ENCODE peak calls at places on chromosomes 7 and 10, in four cellular contexts. R is AG09319, A is activated B cell treated with CpG ODN at 0.5 μM for 24 hours, P is endothelial cell. K is an unnamed sample.

GRCh38 chr7:33623267-33623666 is 282.1 kb upstream of the BMPER start:
- DNase-seq in R (no peak), P (no peak), A (no peak), K (no peak)

GRCh38 chr7:14219125-14219524 is 229.7 kb upstream of the ETV1 start:
- DNase-seq in R (no peak), A (no peak), P (no peak), K (no peak)

GRCh38 chr10:3141361-3142005 is 31.1 kb downstream of the PITRM1 start:
- DNase-seq in A (no peak), R (no peak), P (no peak), K (no peak)

GRCh38 chr7:69738396-69738889 is 140.2 kb downstream of the AUTS2 start:
- DNase-seq in A (no peak), P (no peak), R (no peak), K (no peak)

GRCh38 chr10:65320256-65321026 is 1605.4 kb upstream of the LRRTM3 start:
- DNase-seq in P (no peak), R (no peak), A (no peak), K (no peak)

GRCh38 chr10:86944907-86945306 is 12.5 kb downstream of the MMRN2 start:
- DNase-seq in P (no peak), R (no peak), A (no peak), K (no peak)

GRCh38 chr7:28853834-28854749 is 104.0 kb downstream of the TRIL start:
- DNase-seq in R (no peak), P (peak), A (peak), K (peak)

GRCh38 chr7:40760293-40760964 is 625.6 kb downstream of the SUGCT start:
- DNase-seq in P (no peak), R (no peak), A (no peak), K (no peak)

GRCh38 chr7:4233621-4234497 is 448.2 kb upstream of the FOXK1 start:
- DNase-seq in R (no peak), A (no peak), P (no peak), K (no peak)

GRCh38 chr10:4316166-4316810 is 509.7 kb upstream of the AKR1E2 start:
- DNase-seq in A (no peak), R (peak), P (no peak), K (no peak)

GRCh38 chr7:70114854-70115253 is 516.6 kb downstream of the AUTS2 start:
- DNase-seq in P (no peak), R (no peak), A (no peak), K (no peak)

GRCh38 chr10:132307823-132308587 is at the start of gene STK32C:
- DNase-seq in P (peak), A (peak), R (peak), K (peak)

GRCh38 chr7:142908921-142909870 is 23.7 kb upstream of the TRPV6 start:
- DNase-seq in P (peak), A (no peak), R (no peak), K (no peak)

GRCh38 chr7:27182861-27183681 is 2.0 kb downstream of the HOXA11 start:
- DNase-seq in P (no peak), A (peak), R (no peak), K (peak)

GRCh38 chr7:142298009-142298408 is 40.2 kb upstream of the PRSS58 start:
- DNase-seq in P (peak), A (no peak), R (no peak), K (no peak)

GRCh38 chr7:17374157-17374556 is 75.7 kb downstream of the AHR start:
- DNase-seq in P (no peak), R (no peak), A (no peak), K (no peak)

GRCh38 chr10:117165557-117166419 is 27.7 kb upstream of the VAX1 start:
- DNase-seq in A (no peak), R (no peak), P (peak), K (no peak)

GRCh38 chr7:103059471-103059870 is 15.1 kb downstream of the FBXL13 start:
- DNase-seq in P (no peak), A (no peak), R (no peak), K (no peak)

GRCh38 chr7:131948434-131949053 is 392.1 kb upstream of the PODXL start:
- DNase-seq in A (no peak), R (no peak), P (no peak), K (no peak)

GRCh38 chr7:101179780-101180755 is at the start of gene NAT16:
- DNase-seq in R (no peak), P (no peak), A (no peak), K (no peak)

GRCh38 chr7:132489776-132490237 is 86.5 kb downstream of the PLXNA4 start:
- DNase-seq in R (no peak), P (no peak), A (no peak), K (no peak)

GRCh38 chr7:31633894-31634494 is 53.0 kb upstream of the PPP1R17 start:
- DNase-seq in R (no peak), A (no peak), P (peak), K (no peak)

GRCh38 chr7:149459201-149459539 is 1.7 kb downstream of the ZNF777 start:
- DNase-seq in A (no peak), P (no peak), R (no peak), K (no peak)

GRCh38 chr10:51501396-51501795 is 198.0 kb downstream of the CSTF2T start:
- DNase-seq in P (no peak), R (no peak), A (no peak), K (no peak)

GRCh38 chr10:80552151-80552646 is 14.5 kb downstream of the SH2D4B start:
- DNase-seq in P (no peak), R (no peak), A (no peak), K (no peak)

GRCh38 chr10:28411136-28411460 is 108.2 kb upstream of the MPP7 start:
- DNase-seq in R (no peak), P (no peak), A (no peak), K (no peak)

DNA sequence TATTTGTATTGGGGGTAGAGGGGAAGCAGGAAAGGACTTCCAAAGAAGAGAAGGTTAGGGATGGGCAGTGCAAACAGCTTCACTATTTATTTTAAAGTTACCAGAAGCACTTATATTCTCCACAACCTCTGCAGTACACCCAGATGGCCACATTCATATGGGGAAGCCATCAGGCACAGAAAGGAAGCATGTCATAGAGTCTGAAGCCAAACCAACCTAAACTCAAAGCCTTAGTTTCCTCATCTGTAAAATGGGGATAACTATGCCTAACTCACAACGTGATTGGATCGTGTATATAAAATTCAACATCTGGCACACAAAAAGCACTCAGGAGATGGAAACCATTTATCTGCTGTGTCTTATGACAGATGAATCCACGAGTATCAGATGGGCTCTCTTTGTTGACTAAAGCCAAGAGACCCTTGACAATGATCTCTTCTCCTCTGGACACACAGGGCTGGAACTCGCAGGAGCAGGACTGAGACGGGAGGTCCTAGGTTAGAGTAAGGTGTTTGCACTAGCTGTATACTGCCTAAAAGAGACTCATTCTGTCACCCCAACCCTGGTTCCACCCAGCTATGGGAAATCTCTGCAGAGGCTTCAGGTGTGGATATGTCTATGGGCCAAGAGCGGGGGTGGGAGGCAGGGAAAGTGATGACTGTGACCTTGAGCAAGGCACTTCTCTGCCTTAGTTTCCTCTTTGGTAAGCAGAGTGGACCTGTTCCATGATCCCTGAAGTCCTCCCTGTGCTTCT is 1.8 kb downstream of the KIAA1549 start:
- DNase-seq in R (no peak), A (no peak), P (no peak), K (no peak)
- TF ChIP-seq CTCF in R (no peak), A (no peak), P (no peak), K (no peak)

DNA sequence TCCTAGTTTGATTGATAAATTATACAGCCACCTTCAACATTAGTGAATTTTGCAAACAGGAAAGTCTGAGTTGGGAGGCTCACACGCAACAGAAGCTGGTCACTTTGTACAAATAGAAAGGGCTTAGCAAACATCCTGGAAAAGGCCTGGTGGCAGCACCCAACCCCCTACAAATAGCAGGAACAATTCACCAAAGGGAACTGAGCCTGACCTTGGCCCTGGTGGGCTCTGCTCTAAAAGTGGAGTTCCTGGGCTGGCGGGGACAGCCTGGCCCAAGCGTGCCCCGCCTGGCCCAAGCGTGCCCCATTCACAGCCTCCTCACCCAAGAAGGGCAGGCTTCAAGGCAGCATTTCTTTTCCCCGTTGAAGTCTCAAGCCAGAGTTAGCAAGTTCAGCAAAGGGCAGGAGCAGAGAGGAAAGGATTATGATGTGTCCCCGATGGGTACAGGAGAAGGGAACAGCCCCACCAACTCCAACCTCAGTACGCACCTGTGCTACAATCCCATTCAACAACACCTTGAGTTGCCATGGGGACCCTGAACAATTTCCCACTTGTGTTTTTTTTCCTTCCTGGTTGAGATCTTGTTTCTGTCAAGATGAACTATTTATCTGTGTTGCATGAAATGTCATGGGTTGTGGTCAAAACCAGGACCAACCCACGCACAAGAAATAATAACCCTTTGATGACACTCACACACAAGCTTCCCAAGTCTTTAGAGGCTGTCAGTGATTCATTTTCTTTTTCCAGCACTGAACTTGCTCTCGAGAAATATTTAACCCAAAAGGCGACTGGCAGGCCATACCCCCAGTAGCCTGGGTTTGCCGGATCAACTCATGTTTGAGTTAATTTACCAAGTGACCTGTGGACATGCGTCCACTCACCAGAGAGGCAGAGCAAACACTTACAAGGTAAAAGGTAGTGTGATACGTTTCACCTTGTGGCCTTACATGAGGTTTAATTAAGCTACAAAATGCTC is 43.3 kb downstream of the RGS10 start:
- DNase-seq in R (no peak), P (no peak), A (no peak), K (no peak)
- TF ChIP-seq CTCF in R (no peak), P (no peak), A (no peak), K (no peak)

GRCh38 chr10:96642973-96643372 is 56.2 kb upstream of the TM9SF3 start:
- DNase-seq in A (peak), P (peak), R (no peak), K (peak)
- TF ChIP-seq CTCF in A (no peak), P (peak), R (peak), K (peak)

GRCh38 chr7:2662273-2663120 is 25.5 kb upstream of the AMZ1 start:
- DNase-seq in A (no peak), P (no peak), R (no peak), K (no peak)

GRCh38 chr7:2660359-2661095 is 27.5 kb upstream of the AMZ1 start:
- DNase-seq in P (no peak), A (no peak), R (no peak), K (no peak)

GRCh38 chr7:2659556-2660358 is 28.0 kb downstream of the TTYH3 start:
- DNase-seq in R (no peak), A (no peak), P (no peak), K (no peak)

GRCh38 chr7:2661602-2662272 is 26.3 kb upstream of the AMZ1 start:
- DNase-seq in A (no peak), P (no peak), R (no peak), K (no peak)

DNA sequence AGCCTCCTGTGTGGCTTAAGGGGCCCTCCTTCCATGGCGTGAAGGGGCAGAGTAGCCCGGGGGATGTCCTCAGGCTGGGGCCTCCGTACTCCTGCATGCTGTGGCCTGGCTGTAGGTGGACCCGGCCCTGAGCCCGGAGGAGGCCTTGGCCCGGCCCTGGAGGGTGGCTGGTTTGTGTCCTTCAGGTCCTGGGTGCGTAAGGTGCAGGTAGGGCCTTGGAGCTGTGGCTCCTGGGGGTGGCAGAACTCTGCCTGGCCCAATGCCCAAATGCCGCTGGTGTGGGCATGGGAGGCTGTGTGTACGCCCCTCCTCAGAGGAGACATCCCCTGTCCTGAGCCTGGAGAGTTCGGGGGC is 26.9 kb upstream of the AMZ1 start:
- DNase-seq in A (no peak), R (no peak), P (no peak), K (no peak)
- TF ChIP-seq CTCF in A (no peak), R (no peak), P (no peak), K (no peak)

GRCh38 chr7:105387621-105388372 is 924 bp downstream of the SRPK2 start:
- DNase-seq in R (peak), P (peak), A (peak), K (peak)
- TF ChIP-seq CTCF in R (peak), P (no peak), A (no peak), K (no peak)

DNA sequence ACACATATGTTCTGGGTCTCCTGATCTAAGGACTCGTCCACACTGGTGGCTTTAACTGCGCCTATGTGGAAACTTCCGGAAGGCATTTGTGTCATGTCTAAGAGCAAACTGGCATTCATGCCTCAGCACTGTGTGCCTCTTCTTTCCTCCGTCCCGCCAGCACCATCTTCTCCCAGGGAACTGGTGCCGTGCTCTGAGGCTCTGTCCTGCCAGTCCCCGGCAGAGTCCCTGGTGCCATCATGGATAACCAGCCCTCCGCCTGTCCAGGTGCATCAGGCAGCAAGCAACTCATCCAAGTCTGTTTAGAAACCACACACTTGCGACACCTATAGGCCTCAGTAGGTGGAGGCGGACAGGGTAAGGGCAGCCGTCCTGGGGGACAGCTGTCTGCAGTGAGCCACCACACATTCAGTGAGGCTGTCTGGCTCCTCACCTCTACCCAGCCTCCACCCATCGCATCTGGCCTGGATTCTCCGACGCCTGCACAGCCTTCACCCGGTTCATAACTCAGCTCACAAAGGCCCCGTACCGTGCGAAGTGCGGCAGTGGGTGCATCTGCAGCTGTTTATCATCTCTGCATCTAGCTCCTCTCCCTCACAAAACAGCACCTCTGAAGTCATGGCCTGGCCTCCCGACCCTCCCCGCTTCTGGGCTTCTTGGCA is 162.7 kb downstream of the DIP2C start:
- DNase-seq in R (no peak), A (no peak), P (no peak), K (no peak)
- TF ChIP-seq CTCF in R (no peak), A (no peak), P (no peak), K (no peak)